ENCODE peak calls at places on chromosomes 12 and 14, in six cellular contexts. K is heart right ventricle; D is RWPE1; H is cardiac muscle cell; N is GM23248; Y is CD4-positive, alpha-beta memory T cell. U is an unnamed sample.

GRCh38 chr12:78446555-78446954 is 418.0 kb upstream of the SYT1 start:
- DNase-seq in K (no peak), D (no peak), H (no peak), N (no peak), Y (no peak), U (no peak)

GRCh38 chr12:44972746-44973421 is 78.0 kb downstream of the DBX2 start:
- DNase-seq in K (no peak), D (peak; percentile 19), H (peak; percentile 11), N (peak; percentile 39), Y (no peak), U (peak; percentile 43)

GRCh38 chr14:89973234-89973823 is 17.6 kb downstream of the TDP1 start:
- DNase-seq in K (peak; percentile 52), D (peak; percentile 68), H (peak; percentile 82), N (peak; percentile 76), Y (peak; percentile 25), U (peak; percentile 72)

GRCh38 chr14:96582995-96583394 is 80.8 kb downstream of the PAPOLA start:
- DNase-seq in K (no peak), D (no peak), H (no peak), N (no peak), Y (no peak), U (no peak)

GRCh38 chr14:92654206-92654901 is 94.1 kb downstream of the LGMN start:
- DNase-seq in K (no peak), D (no peak), H (no peak), N (no peak), Y (no peak), U (no peak)

GRCh38 chr12:98745578-98746391 is 100.7 kb downstream of the APAF1 start:
- DNase-seq in K (no peak), D (no peak), H (peak; percentile 42), N (peak; percentile 53), Y (peak; percentile 16), U (no peak)

GRCh38 chr12:65965358-65965757 is 141.1 kb downstream of the HMGA2 start:
- DNase-seq in K (no peak), D (no peak), H (no peak), N (peak; percentile 34), Y (no peak), U (peak; percentile 70)

GRCh38 chr12:19915392-19916192 is 452.7 kb upstream of the PDE3A start:
- DNase-seq in K (peak; percentile 26), D (no peak), H (peak; percentile 78), N (peak; percentile 57), Y (no peak), U (peak; percentile 36)

GRCh38 chr12:68264864-68265256 is 11.5 kb upstream of the IL22 start:
- DNase-seq in K (no peak), D (no peak), H (peak; percentile 69), N (peak; percentile 82), Y (no peak), U (no peak)

GRCh38 chr14:20730921-20731320 is 14.8 kb upstream of the EDDM3A start:
- DNase-seq in K (no peak), D (no peak), H (no peak), N (no peak), Y (no peak), U (no peak)

GRCh38 chr12:124039276-124039675 is 66.3 kb downstream of the ZNF664 start:
- DNase-seq in K (no peak), D (no peak), H (peak; percentile 88), N (peak; percentile 72), Y (no peak), U (no peak)

GRCh38 chr12:107079172-107080011 is 14.0 kb downstream of the CRY1 start:
- DNase-seq in K (no peak), D (no peak), H (peak; percentile 56), N (peak; percentile 57), Y (peak; percentile 27), U (peak; percentile 84)

GRCh38 chr12:85280138-85280983 is at the start of gene ALX1:
- DNase-seq in K (no peak), D (peak; percentile 15), H (peak; percentile 17), N (peak; percentile 50), Y (no peak), U (no peak)

GRCh38 chr14:63432228-63432627 is 110.9 kb downstream of the PPP2R5E start:
- DNase-seq in K (no peak), D (no peak), H (no peak), N (no peak), Y (no peak), U (no peak)

GRCh38 chr12:108173160-108173559 is 44.1 kb downstream of the WSCD2 start:
- DNase-seq in K (no peak), D (no peak), H (no peak), N (no peak), Y (no peak), U (no peak)

GRCh38 chr12:120759591-120760348 is 34.1 kb downstream of the ACADS start:
- DNase-seq in K (no peak), D (no peak), H (no peak), N (no peak), Y (no peak), U (no peak)

GRCh38 chr12:59040651-59041050 is 120.3 kb upstream of the LRIG3 start:
- DNase-seq in K (no peak), D (peak; percentile 26), H (peak; percentile 63), N (peak; percentile 84), Y (no peak), U (peak; percentile 33)

GRCh38 chr12:100127766-100128508 is 14.7 kb downstream of the BLTP3B start:
- DNase-seq in K (no peak), D (peak; percentile 12), H (peak; percentile 84), N (peak; percentile 78), Y (no peak), U (peak; percentile 14)

GRCh38 chr12:100553851-100554404 is 19.6 kb upstream of the GAS2L3 start:
- DNase-seq in K (no peak), D (no peak), H (peak; percentile 10), N (peak; percentile 17), Y (no peak), U (no peak)

GRCh38 chr14:37985826-37986470 is 221.8 kb upstream of the SSTR1 start:
- DNase-seq in K (peak; percentile 27), D (peak; percentile 4), H (peak; percentile 69), N (peak; percentile 61), Y (peak; percentile 48), U (peak; percentile 68)

GRCh38 chr12:117914686-117915085 is 54.1 kb downstream of the KSR2 start:
- DNase-seq in K (no peak), D (no peak), H (no peak), N (no peak), Y (no peak), U (no peak)

GRCh38 chr14:76773188-76773885 is 12.1 kb downstream of the VASH1 start:
- DNase-seq in K (peak; percentile 75), D (peak; percentile 67), H (peak; percentile 94), N (peak; percentile 90), Y (no peak), U (peak; percentile 80)

GRCh38 chr14:54440037-54440436 is 1.1 kb downstream of the CNIH1 start:
- DNase-seq in K (no peak), D (no peak), H (peak; percentile 67), N (peak; percentile 42), Y (no peak), U (no peak)

GRCh38 chr12:25124493-25124892 is 70.5 kb downstream of the DNAI7 start:
- DNase-seq in K (no peak), D (no peak), H (no peak), N (no peak), Y (no peak), U (no peak)

GRCh38 chr14:101182476-101182875 is 279.0 kb upstream of the RTL1 start:
- DNase-seq in K (no peak), D (no peak), H (no peak), N (no peak), Y (no peak), U (no peak)

GRCh38 chr14:68728342-68729106 is 64.3 kb downstream of the ZFP36L1 start:
- DNase-seq in K (no peak), D (no peak), H (no peak), N (no peak), Y (no peak), U (no peak)
- H3K27ac ChIP-seq in K (peak overlapping the region; percentile 73), D (no peak overlapping the region), H (no peak overlapping the region), N (no peak overlapping the region), Y (no peak overlapping the region), U (no peak overlapping the region)

DNA sequence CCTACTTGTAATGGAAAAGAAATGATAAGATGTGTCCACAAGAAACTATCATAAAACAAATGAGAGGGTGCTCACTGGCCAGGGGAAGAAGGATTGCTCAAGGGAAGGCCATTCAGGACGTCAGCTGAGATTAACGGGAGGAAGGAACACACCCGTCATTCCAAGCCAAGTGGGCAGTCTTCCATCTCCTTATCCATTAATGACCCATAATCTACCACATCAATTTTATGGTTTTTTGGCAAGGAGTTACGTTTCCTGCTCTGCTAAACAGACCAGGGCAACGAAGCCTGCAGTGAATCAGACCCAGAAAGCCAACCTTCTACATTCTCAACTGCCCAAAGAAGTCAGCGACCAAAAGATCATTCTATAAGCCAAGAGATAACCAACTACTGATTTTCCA is 25.1 kb downstream of the PRKAB1 start:
- DNase-seq in K (peak; percentile 72), D (peak; percentile 46), H (peak; percentile 98), N (peak; percentile 86), Y (no peak), U (peak; percentile 98)
- H3K27ac ChIP-seq in K (peak overlapping the region; percentile 24), D (no peak overlapping the region), H (no peak overlapping the region), N (peak overlapping the region; percentile 47), Y (no peak overlapping the region), U (peak overlapping the region; percentile 75)

GRCh38 chr12:103857164-103857563 is 16.1 kb upstream of the NT5DC3 start:
- DNase-seq in K (no peak), D (no peak), H (no peak), N (no peak), Y (no peak), U (no peak)

GRCh38 chr12:103854372-103854973 is 13.4 kb upstream of the NT5DC3 start:
- DNase-seq in K (no peak), D (no peak), H (no peak), N (no peak), Y (no peak), U (no peak)

GRCh38 chr12:103858335-103858734 is 17.3 kb upstream of the NT5DC3 start:
- DNase-seq in K (no peak), D (no peak), H (no peak), N (no peak), Y (no peak), U (no peak)

GRCh38 chr12:103855036-103855712 is 14.1 kb upstream of the NT5DC3 start:
- DNase-seq in K (no peak), D (no peak), H (peak; percentile 64), N (peak; percentile 27), Y (no peak), U (peak; percentile 46)

DNA sequence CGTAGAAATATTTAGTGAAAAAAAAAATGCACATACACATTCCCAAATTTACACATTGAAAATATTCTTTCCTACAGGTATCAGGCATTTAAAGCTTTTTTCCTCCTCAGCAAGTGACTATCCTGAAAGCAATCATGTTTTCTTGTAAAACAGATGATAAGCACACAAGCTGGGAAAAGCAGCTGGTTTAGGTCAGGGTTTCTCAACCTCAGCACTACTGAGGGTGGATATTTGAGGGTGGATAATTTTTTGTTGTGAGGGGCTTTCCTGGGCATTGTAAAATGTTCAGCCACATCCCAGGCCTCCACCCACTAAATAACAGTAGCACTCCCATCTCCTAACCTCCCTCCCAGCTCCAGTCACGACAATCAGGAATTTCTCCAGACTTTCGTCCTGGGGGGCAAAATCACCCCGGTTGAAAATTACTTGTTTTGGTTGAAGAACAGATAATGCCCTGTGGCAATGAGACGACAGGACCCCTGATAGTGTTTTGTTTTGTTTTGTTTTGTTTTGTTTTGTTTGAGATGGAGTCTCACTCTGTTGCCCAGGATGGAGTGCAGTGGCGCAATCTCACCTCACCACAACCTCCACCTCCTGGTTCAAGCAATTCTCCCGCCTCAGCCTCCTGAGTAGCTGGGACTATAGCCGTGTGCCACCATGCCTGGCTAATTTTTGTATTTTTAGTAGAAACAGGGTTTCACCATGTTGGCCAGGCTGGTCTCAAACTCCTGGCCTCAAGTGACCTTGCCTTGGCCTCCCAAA is 15.0 kb upstream of the NT5DC3 start:
- DNase-seq in K (no peak), D (no peak), H (peak; percentile 38), N (no peak), Y (no peak), U (no peak)
- H3K27ac ChIP-seq in K (no peak overlapping the region), D (no peak overlapping the region), H (no peak overlapping the region), N (no peak overlapping the region), Y (no peak overlapping the region), U (no peak overlapping the region)

GRCh38 chr14:34554540-34555250 is 15.2 kb upstream of the EAPP start:
- DNase-seq in K (no peak), D (no peak), H (no peak), N (peak; percentile 61), Y (peak; percentile 31), U (peak; percentile 52)
- H3K27ac ChIP-seq in K (peak overlapping the region; percentile 20), D (peak overlapping the region; percentile 75), H (peak overlapping the region; percentile 66), N (peak overlapping the region; percentile 54), Y (peak overlapping the region; percentile 34), U (peak overlapping the region; percentile 27)

U was measured in PC-3.